ENCODE peak calls at places on chromosome 1, in five cellular contexts. S is body of pancreas, W is spleen, O is esophagus muscularis mucosa, J is A549. U is an unnamed sample.

GRCh38 chr1:3435666-3436065 is 18.8 kb upstream of the ARHGEF16 start:
- DNase-seq in S (no peak), W (no peak), J (no peak), O (no peak), U (no peak)

GRCh38 chr1:160629286-160630210 is 17.3 kb downstream of the SLAMF1 start:
- DNase-seq in O (no peak), J (no peak), S (no peak), W (peak; percentile 83), U (no peak)

GRCh38 chr1:162538815-162539431 is 22.6 kb upstream of the UAP1 start:
- DNase-seq in W (no peak), O (no peak), S (no peak), J (no peak), U (peak; percentile 80)

GRCh38 chr1:152141971-152142584 is 16.9 kb downstream of the RPTN start:
- DNase-seq in J (peak; percentile 38), S (peak; percentile 71), O (peak; percentile 83), W (no peak), U (peak; percentile 58)

GRCh38 chr1:245475116-245475515 is 320.3 kb downstream of the KIF26B start:
- DNase-seq in W (no peak), O (no peak), S (no peak), J (no peak), U (no peak)

GRCh38 chr1:151501474-151501873 is 9.7 kb upstream of the CGN start:
- DNase-seq in J (peak; percentile 46), O (no peak), W (no peak), S (no peak), U (no peak)

GRCh38 chr1:14181191-14181793 is 417.2 kb upstream of the KAZN start:
- DNase-seq in S (no peak), W (no peak), O (no peak), J (no peak), U (no peak)

GRCh38 chr1:61588736-61589381 is 136.1 kb downstream of the TM2D1 start:
- DNase-seq in S (peak; percentile 71), J (peak; percentile 43), O (no peak), W (no peak), U (peak; percentile 75)

GRCh38 chr1:110240476-110241210 is 30.5 kb downstream of the KCNC4 start:
- DNase-seq in S (no peak), J (no peak), O (no peak), W (peak; percentile 66), U (no peak)

GRCh38 chr1:228691926-228692325 is 43.4 kb upstream of the RHOU start:
- DNase-seq in S (peak; percentile 52), J (peak; percentile 72), O (no peak), W (no peak), U (peak; percentile 66)

GRCh38 chr1:29497395-29498125 is 261.2 kb downstream of the PTPRU start:
- DNase-seq in W (peak; percentile 48), J (no peak), S (no peak), O (no peak), U (no peak)

GRCh38 chr1:205775717-205776056 is 405 bp upstream of the RAB29 start:
- DNase-seq in J (no peak), O (no peak), W (no peak), S (no peak), U (peak; percentile 68)

GRCh38 chr1:233364026-233364425 is 36.5 kb downstream of the MAP3K21 start:
- DNase-seq in J (no peak), S (no peak), O (no peak), W (no peak), U (no peak)

GRCh38 chr1:169786974-169787373 is 7.7 kb downstream of the METTL18 start:
- DNase-seq in J (no peak), S (no peak), O (no peak), W (no peak), U (no peak)

GRCh38 chr1:27542463-27543273 is 52.7 kb upstream of the WASF2 start:
- DNase-seq in O (no peak), S (peak; percentile 29), J (peak; percentile 88), W (no peak), U (peak; percentile 87)

GRCh38 chr1:11806307-11806936 is 431 bp downstream of the CLCN6 start:
- DNase-seq in W (no peak), J (peak; percentile 21), S (no peak), O (no peak), U (peak; percentile 20)

GRCh38 chr1:35442737-35443136 is 114.5 kb downstream of the KIAA0319L start:
- DNase-seq in S (no peak), W (no peak), O (peak; percentile 55), J (no peak), U (no peak)

GRCh38 chr1:35883681-35884155 is 709 bp downstream of the AGO1 start:
- DNase-seq in J (peak; percentile 36), O (no peak), S (peak; percentile 45), W (peak; percentile 84), U (peak; percentile 48)

GRCh38 chr1:30740952-30741894 is 16.4 kb downstream of the LAPTM5 start:
- DNase-seq in W (peak; percentile 78), J (no peak), S (no peak), O (no peak), U (peak; percentile 21)

GRCh38 chr1:4553761-4554160 is 100.6 kb upstream of the AJAP1 start:
- DNase-seq in S (no peak), W (no peak), O (peak; percentile 60), J (no peak), U (no peak)

GRCh38 chr1:36091698-36092097 is 3.0 kb downstream of the ADPRS start:
- DNase-seq in O (no peak), S (no peak), W (peak; percentile 61), J (no peak), U (no peak)

GRCh38 chr1:228939881-228940392 is 204.7 kb downstream of the RHOU start:
- DNase-seq in O (no peak), J (no peak), S (no peak), W (no peak), U (no peak)

GRCh38 chr1:8698937-8699447 is 118.4 kb downstream of the RERE start:
- DNase-seq in J (no peak), W (no peak), O (no peak), S (no peak), U (no peak)

GRCh38 chr1:92792340-92792782 is 7.5 kb upstream of the EVI5 start:
- DNase-seq in W (no peak), O (no peak), S (no peak), J (no peak), U (peak; percentile 11)

GRCh38 chr1:114026797-114027196 is 47.5 kb downstream of the OLFML3 start:
- DNase-seq in W (no peak), S (no peak), O (no peak), J (no peak), U (no peak)

GRCh38 chr1:7702365-7702764 is 68.7 kb upstream of the VAMP3 start:
- DNase-seq in J (no peak), O (no peak), W (no peak), S (no peak), U (no peak)

GRCh38 chr1:87200875-87201638 is 127.6 kb upstream of the LMO4 start:
- DNase-seq in J (no peak), O (peak; percentile 74), S (no peak), W (no peak), U (peak; percentile 39)

GRCh38 chr1:95023399-95024050 is 49.2 kb downstream of the ALG14 start:
- DNase-seq in J (no peak), S (no peak), O (peak; percentile 21), W (no peak), U (peak; percentile 58)

GRCh38 chr1:205172729-205173366 is 38.7 kb downstream of the DSTYK start:
- DNase-seq in O (no peak), J (peak; percentile 76), W (no peak), S (no peak), U (peak; percentile 95)

GRCh38 chr1:51726544-51727225 is 109.8 kb downstream of the OSBPL9 start:
- DNase-seq in O (no peak), S (no peak), W (no peak), J (no peak), U (no peak)

GRCh38 chr1:110893908-110894490 is 21.1 kb downstream of the CD53 start:
- DNase-seq in W (no peak), O (no peak), S (no peak), J (no peak), U (no peak)

GRCh38 chr1:53689736-53690401 is 49.1 kb downstream of the GLIS1 start:
- DNase-seq in O (no peak), J (no peak), S (no peak), W (no peak), U (no peak)

GRCh38 chr1:93993731-93994130 is 84.5 kb upstream of the GCLM start:
- DNase-seq in O (no peak), J (no peak), W (no peak), S (no peak), U (peak; percentile 15)

GRCh38 chr1:183287191-183287675 is 101.2 kb downstream of the LAMC2 start:
- DNase-seq in W (no peak), O (no peak), J (no peak), S (no peak), U (no peak)

GRCh38 chr1:85315789-85316188 is 39.4 kb upstream of the BCL10 start:
- DNase-seq in J (no peak), S (no peak), W (no peak), O (no peak), U (no peak)

GRCh38 chr1:3093928-3094626 is 25.1 kb downstream of the PRDM16 start:
- DNase-seq in O (no peak), W (no peak), S (peak; percentile 34), J (no peak), U (no peak)

GRCh38 chr1:150259758-150260669 is 2.4 kb downstream of the CA14 start:
- DNase-seq in S (peak; percentile 61), O (no peak), W (no peak), J (no peak), U (peak; percentile 75)
- H3K27ac ChIP-seq in S (peak overlapping the region; percentile 58), O (peak overlapping the region; percentile 85), W (no peak overlapping the region), J (no peak overlapping the region), U (peak overlapping the region; percentile 78)

DNA sequence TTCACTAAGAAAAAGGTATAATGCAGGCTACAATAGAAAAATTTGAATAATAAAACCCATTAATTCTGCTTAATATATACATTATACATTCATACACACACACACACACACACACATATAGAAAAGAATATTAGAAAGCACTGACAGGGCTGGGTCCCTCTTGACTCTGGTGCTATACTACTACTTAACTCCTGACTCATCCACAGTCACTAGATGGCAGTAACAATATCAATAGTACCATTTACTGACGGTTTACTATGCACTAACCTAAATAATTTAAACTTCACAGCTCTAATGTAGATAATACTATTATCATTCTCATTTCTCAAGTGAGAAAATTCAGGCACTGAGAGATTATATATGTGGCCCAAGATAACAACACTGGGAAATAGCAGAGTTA is 87.5 kb downstream of the COP1 start:
- DNase-seq in J (peak; percentile 9), S (no peak), O (no peak), W (no peak), U (no peak)
- TF ChIP-seq CTCF in J (peak; percentile 50), S (no peak), O (no peak), W (no peak), U (no peak)

DNA sequence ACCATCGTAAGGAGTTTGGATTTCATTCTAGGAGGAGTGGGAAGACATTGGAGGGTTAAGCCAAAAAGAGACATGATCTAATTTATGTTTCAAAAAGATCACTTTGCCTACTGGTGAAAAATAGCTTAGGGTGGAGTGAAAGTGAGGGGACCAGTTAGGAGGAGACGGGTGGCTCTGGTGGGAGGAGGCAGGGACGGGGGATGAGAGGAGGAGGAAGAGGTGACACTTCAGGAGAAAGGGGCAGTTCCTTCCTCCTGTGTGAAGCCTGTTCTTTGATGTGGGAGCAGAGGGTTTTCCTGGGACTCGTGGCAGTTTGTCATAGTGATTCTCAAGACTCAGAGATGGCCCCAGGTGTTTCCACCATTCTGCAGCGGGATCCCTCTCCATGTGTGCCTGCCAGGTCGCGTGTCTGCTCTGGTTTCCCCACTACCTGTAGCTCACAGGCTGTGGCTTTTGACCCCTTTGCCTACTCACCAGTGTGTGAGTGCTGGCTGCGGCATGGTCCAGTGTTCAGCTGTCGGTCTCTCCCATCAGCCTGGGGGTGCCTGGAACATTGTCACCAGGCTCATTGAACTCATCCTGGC is 102.4 kb downstream of the CNIH3 start:
- DNase-seq in J (no peak), S (no peak), O (no peak), W (no peak), U (no peak)
- H3K27ac ChIP-seq in J (no peak overlapping the region), S (no peak overlapping the region), O (no peak overlapping the region), W (no peak overlapping the region), U (no peak overlapping the region)

GRCh38 chr1:235597867-235598553 is 51.6 kb downstream of the GNG4 start:
- DNase-seq in O (no peak), W (peak; percentile 18), J (peak; percentile 58), S (no peak), U (peak; percentile 36)
- TF ChIP-seq CTCF in O (no peak), W (no peak), J (peak; percentile 46), S (no peak), U (peak; percentile 18)